ENCODE peak calls at places on chromosome 7, in six cellular contexts. C is progenitor cell of endocrine pancreas, F is GM13977, I is gastrocnemius medialis, D is left ventricle myocardium inferior, K is body of pancreas. A is an unnamed sample.

GRCh38 chr7:47945261-47946015 is 2.8 kb downstream of the PKD1L1 start:
- DNase-seq in I (peak), D (peak), C (peak), F (peak), K (peak), A (peak)

GRCh38 chr7:94368371-94368791 is 26.3 kb upstream of the COL1A2 start:
- DNase-seq in F (no peak), D (no peak), K (peak), C (no peak), I (no peak), A (no peak)

GRCh38 chr7:68770649-68771048 is 827.6 kb upstream of the AUTS2 start:
- DNase-seq in K (peak), F (no peak), D (peak), C (no peak), I (no peak), A (no peak)

GRCh38 chr7:97149843-97150242 is 32.3 kb downstream of the SDHAF3 start:
- DNase-seq in I (no peak), D (no peak), F (no peak), C (no peak), K (no peak), A (no peak)

GRCh38 chr7:97006951-97007861 is 1.9 kb downstream of the DLX6 start:
- DNase-seq in F (peak), C (no peak), I (no peak), D (no peak), K (no peak), A (no peak)

GRCh38 chr7:13989138-13989943 is at the start of gene ETV1:
- DNase-seq in K (peak), D (peak), I (peak), F (no peak), C (peak), A (no peak)

GRCh38 chr7:151115121-151115835 is 29.0 kb downstream of the AGAP3 start:
- DNase-seq in I (no peak), F (peak), K (peak), D (no peak), C (no peak), A (no peak)

GRCh38 chr7:47905071-47905920 is 43.0 kb downstream of the PKD1L1 start:
- DNase-seq in I (no peak), K (no peak), C (no peak), F (no peak), D (no peak), A (no peak)

GRCh38 chr7:112886171-112886570 is 96.0 kb upstream of the TMEM168 start:
- DNase-seq in K (no peak), F (no peak), I (no peak), C (no peak), D (no peak), A (no peak)

GRCh38 chr7:30226593-30227268 is 57.7 kb upstream of the ZNRF2 start:
- DNase-seq in D (no peak), I (no peak), C (peak), K (peak), F (no peak), A (no peak)
- TF ChIP-seq CTCF in D (peak), I (no peak), C (peak), K (peak), F (no peak), A (no peak)

GRCh38 chr7:15692621-15693020 is 6.1 kb upstream of the MEOX2 start:
- DNase-seq in F (no peak), I (no peak), K (no peak), C (no peak), D (no peak), A (no peak)
- TF ChIP-seq CTCF in F (no peak), I (no peak), K (no peak), C (no peak), D (no peak), A (no peak)

GRCh38 chr7:142539901-142540300 is 209.4 kb upstream of the PRSS1 start:
- DNase-seq in K (no peak), C (no peak), I (no peak), F (no peak), D (no peak), A (no peak)

GRCh38 chr7:142537760-142538159 is 211.5 kb upstream of the PRSS1 start:
- DNase-seq in I (no peak), K (no peak), C (no peak), D (no peak), F (no peak), A (no peak)

GRCh38 chr7:142534726-142535122 is 214.5 kb upstream of the PRSS1 start:
- DNase-seq in C (no peak), I (no peak), K (no peak), F (no peak), D (no peak), A (no peak)

GRCh38 chr7:142533920-142534319 is 215.4 kb upstream of the PRSS1 start:
- DNase-seq in I (no peak), K (no peak), C (no peak), F (no peak), D (no peak), A (no peak)

GRCh38 chr7:142535123-142535779 is 214.0 kb upstream of the PRSS1 start:
- DNase-seq in I (peak), F (peak), D (peak), C (peak), K (peak), A (peak)
- TF ChIP-seq CTCF in I (peak), F (peak), D (peak), C (peak), K (peak), A (peak)

DNA sequence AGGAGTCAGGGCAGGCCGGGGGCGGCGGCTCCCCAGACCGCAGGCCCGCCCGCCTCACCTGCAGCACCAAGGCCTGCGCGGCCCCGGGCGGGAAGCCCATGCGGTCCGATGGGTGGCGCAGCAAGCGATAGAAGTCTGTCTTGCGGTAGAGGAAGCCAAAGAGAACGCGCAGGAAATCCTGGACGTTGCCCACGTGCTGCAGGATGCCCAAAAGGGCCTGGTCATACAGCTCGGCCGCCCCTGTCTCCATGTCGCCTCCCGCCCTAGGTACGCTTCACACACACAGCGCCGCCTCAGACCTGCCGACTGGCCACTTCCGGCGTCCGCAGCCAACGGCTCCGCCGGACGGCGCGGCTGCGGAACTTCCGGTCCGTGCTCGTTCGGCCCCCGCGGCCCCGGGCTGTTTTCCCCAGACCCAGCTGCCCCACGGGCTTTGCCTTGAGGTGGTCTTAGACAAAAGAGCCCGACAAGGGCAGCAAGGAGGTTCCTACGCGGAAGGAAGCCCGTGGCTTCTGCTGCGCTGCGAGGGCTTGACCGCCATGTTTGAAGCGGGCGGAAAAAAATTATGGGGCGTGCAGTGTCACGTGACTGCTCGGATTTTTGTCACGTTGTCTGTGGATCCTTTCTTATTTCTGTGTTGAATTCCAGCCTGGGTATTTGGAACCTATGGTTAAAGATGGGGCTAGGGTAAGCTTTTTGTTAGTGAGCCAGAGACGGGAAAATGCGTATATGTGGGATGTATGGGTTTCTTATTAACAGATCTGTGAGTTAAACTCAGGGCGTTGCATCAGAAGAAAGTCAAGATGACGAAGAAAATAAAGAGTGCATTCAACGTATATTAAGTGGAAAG is at the start of gene NUDCD3:
- DNase-seq in F (peak), K (peak), C (peak), D (peak), I (peak), A (peak)
- TF ChIP-seq CTCF in F (peak), K (no peak), C (peak), D (peak), I (peak), A (no peak)

DNA sequence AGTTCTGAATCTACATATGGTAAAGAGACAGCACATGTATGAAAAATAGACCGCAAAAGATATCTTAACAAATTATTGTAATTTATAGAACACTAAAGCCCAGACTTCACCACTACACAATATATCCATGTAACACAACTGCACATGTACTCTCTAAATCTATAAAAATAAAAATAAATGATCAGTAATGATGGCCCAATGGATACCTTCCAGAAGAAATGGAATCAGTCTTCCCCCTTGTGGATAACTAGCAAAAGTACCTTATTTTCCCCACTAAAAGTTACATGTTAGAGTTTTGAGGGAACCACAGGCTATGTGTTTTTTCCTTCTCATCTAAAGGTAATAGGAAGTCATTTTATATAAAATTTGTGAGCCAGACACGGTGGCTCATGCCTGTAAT is 25.7 kb downstream of the C7orf25 start:
- DNase-seq in F (no peak), C (no peak), K (no peak), I (no peak), D (no peak), A (no peak)
- TF ChIP-seq CTCF in F (peak), C (peak), K (no peak), I (no peak), D (peak), A (no peak)